ENCODE peak calls at places on chromosomes 5 and 9, in five cellular contexts. B is uterus, C is right lobe of liver, D is fibroblast of lung, H is left lung. N is an unnamed sample.

GRCh38 chr5:38467353-38468040 is 88.9 kb downstream of the LIFR start:
- DNase-seq in D (peak), B (peak), H (no peak), C (no peak), N (peak)

GRCh38 chr5:19986036-19986619 is 1.9 kb downstream of the CDH18 start:
- DNase-seq in D (peak), H (no peak), B (no peak), C (no peak), N (no peak)

GRCh38 chr5:31966931-31967330 is 207.2 kb downstream of the GOLPH3 start:
- DNase-seq in H (no peak), D (no peak), C (no peak), B (no peak), N (no peak)

GRCh38 chr9:80285325-80285724 is 713.6 kb downstream of the TLE4 start:
- DNase-seq in C (no peak), H (no peak), B (no peak), D (peak), N (no peak)

GRCh38 chr5:43066231-43066798 is 26.2 kb upstream of the ANXA2R start:
- DNase-seq in C (peak), B (peak), D (peak), H (peak), N (peak)

GRCh38 chr5:14676320-14676719 is 11.8 kb downstream of the OTULIN start:
- DNase-seq in H (peak), D (peak), B (no peak), C (no peak), N (no peak)

GRCh38 chr5:2196989-2197531 is 314.3 kb upstream of the IRX4 start:
- DNase-seq in B (no peak), C (no peak), D (no peak), H (no peak), N (no peak)

GRCh38 chr5:150325426-150325825 is 22.7 kb upstream of the ARSI start:
- DNase-seq in D (no peak), C (no peak), B (no peak), H (no peak), N (no peak)

GRCh38 chr9:21611896-21612295 is 129.8 kb upstream of the IFNE start:
- DNase-seq in C (no peak), H (no peak), D (peak), B (no peak), N (no peak)

GRCh38 chr5:172043822-172044221 is 37.4 kb upstream of the FBXW11 start:
- DNase-seq in H (no peak), B (no peak), D (no peak), C (no peak), N (no peak)

GRCh38 chr9:33813712-33814641 is 3.0 kb upstream of the UBE2R2 start:
- DNase-seq in H (no peak), C (no peak), B (no peak), D (peak), N (no peak)

GRCh38 chr5:109939109-109939682 is 249.5 kb downstream of the MAN2A1 start:
- DNase-seq in C (no peak), H (no peak), B (no peak), D (peak), N (peak)

GRCh38 chr5:107466233-107466769 is 204.4 kb downstream of the EFNA5 start:
- DNase-seq in B (peak), H (no peak), D (peak), C (no peak), N (no peak)

GRCh38 chr5:175353876-175354275 is 90.1 kb downstream of the DRD1 start:
- DNase-seq in H (no peak), D (peak), C (no peak), B (no peak), N (no peak)

GRCh38 chr5:108315829-108316228 is 66.1 kb downstream of the FBXL17 start:
- DNase-seq in B (no peak), H (no peak), D (peak), C (no peak), N (no peak)

GRCh38 chr5:179430256-179431175 is 85.3 kb upstream of the ADAMTS2 start:
- DNase-seq in B (no peak), D (no peak), H (no peak), C (peak), N (no peak)

GRCh38 chr5:1104327-1105006 is 7.4 kb downstream of the SLC12A7 start:
- DNase-seq in C (no peak), H (no peak), B (no peak), D (no peak), N (no peak)

GRCh38 chr5:124277767-124278536 is 468.5 kb downstream of the ZNF608 start:
- DNase-seq in C (no peak), B (no peak), D (no peak), H (no peak), N (peak)

GRCh38 chr5:77076961-77077820 is 9.9 kb downstream of the ZBED3 start:
- DNase-seq in B (peak), D (peak), H (peak), C (peak), N (no peak)

GRCh38 chr9:127770905-127771569 is 7.4 kb downstream of the SH2D3C start:
- DNase-seq in C (peak), B (peak), H (peak), D (peak), N (peak)

GRCh38 chr5:149464796-149465489 is 85.9 kb upstream of the IL17B start:
- DNase-seq in B (no peak), D (peak), H (no peak), C (no peak), N (no peak)

GRCh38 chr5:32309766-32310165 is 3.0 kb downstream of the MTMR12 start:
- DNase-seq in C (no peak), B (no peak), D (no peak), H (no peak), N (no peak)

GRCh38 chr9:114513050-114513951 is 8.0 kb upstream of the WHRN start:
- DNase-seq in C (no peak), B (no peak), D (no peak), H (no peak), N (no peak)

GRCh38 chr9:108108802-108109448 is 619.4 kb upstream of the KLF4 start:
- DNase-seq in D (peak), B (no peak), C (no peak), H (no peak), N (no peak)

GRCh38 chr5:142883025-142883424 is 112.8 kb downstream of the ARHGAP26 start:
- DNase-seq in B (peak), C (no peak), D (peak), H (no peak), N (no peak)

GRCh38 chr9:120392245-120392644 is 187.7 kb downstream of the CDK5RAP2 start:
- DNase-seq in C (no peak), D (no peak), H (no peak), B (no peak), N (no peak)

GRCh38 chr5:127192836-127193341 is 97.7 kb upstream of the MEGF10 start:
- DNase-seq in H (no peak), C (no peak), B (no peak), D (no peak), N (no peak)

GRCh38 chr5:103522586-103522985 is 40.0 kb downstream of the NUDT12 start:
- DNase-seq in H (no peak), B (no peak), C (no peak), D (no peak), N (no peak)

GRCh38 chr5:148393390-148393741 is 9.6 kb downstream of the FBXO38 start:
- DNase-seq in H (no peak), C (no peak), B (no peak), D (no peak), N (no peak)

GRCh38 chr9:126526218-126527108 is 87.3 kb upstream of the LMX1B start:
- DNase-seq in D (no peak), H (peak), B (no peak), C (no peak), N (no peak)

DNA sequence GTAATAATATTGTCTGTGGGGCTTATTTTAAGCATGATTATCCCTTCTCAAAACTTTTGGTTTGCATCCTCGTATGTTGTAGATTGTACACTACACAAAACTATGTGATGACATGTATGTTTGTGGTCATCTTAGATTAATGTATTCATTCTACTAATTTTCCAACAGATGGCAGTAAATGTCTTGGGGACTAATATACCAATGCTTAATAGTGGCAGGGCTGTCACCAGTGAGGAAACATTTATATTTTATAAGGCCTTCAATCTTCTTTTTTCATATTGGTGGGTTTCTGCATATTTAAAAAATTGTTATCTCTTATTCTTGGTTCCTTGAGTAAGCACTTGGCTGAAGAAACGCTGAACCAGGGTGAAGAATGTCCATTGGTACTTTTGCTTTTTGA is 530.4 kb downstream of the RASEF start:
- DNase-seq in B (no peak), H (no peak), D (peak), C (no peak), N (no peak)
- TF ChIP-seq CTCF in B (peak), H (no peak), D (no peak), C (peak), N (peak)

GRCh38 chr9:112384219-112384618 is 4.3 kb downstream of the HSDL2 start:
- DNase-seq in C (no peak), H (no peak), B (no peak), D (no peak), N (no peak)

GRCh38 chr9:112384690-112385089 is 4.8 kb downstream of the HSDL2 start:
- DNase-seq in C (no peak), B (no peak), H (no peak), D (no peak), N (no peak)

GRCh38 chr9:112382066-112382465 is 2.2 kb downstream of the HSDL2 start:
- DNase-seq in H (no peak), D (no peak), C (no peak), B (no peak), N (no peak)

GRCh38 chr9:112380771-112381181 is 868 bp downstream of the HSDL2 start:
- DNase-seq in B (no peak), C (no peak), D (peak), H (no peak), N (no peak)

DNA sequence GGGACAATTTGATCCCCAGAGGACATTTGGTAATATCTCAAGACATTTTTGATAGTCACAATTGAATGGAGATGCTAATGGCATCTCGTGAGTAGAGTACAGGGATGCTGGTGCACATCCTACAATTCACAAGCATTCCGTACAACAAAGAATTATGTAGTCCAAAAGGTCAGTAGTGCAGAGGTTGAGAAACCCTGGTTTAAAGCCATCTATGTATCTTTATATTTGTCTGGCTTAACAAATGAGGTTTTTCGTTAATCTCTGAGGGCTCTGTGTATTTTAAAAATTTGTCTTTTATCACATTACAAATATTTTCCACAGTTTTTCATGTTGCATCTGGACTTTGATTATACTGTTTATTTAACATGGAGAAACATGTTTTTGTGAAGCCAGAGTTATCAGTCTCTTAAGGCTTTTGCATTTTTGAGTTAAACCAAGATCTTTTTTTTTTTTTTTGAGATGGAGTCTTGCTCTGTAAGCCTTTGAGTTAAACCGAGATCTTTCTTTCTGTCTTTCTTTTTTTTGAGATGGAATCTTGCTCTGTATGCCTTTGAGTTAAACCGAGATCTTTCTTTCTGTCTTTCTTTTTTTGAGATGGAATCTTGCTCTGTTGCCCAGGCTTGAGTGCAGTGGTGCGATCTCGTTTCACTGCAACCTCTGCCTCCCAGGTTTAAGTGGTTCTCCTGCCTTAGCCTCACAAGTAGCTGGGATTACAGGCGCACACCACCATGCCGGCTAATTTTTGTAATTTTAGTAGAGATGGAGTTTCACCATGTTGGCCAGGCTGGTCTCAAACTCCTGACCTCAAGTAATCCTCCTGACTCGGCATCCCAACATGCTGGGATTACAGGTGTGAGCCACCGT is 2.8 kb downstream of the HSDL2 start:
- DNase-seq in B (no peak), C (no peak), H (no peak), D (no peak), N (no peak)
- H3K4me3 ChIP-seq in B (no peak), C (no peak), H (no peak), D (no peak), N (no peak)

GRCh38 chr9:77898864-77899263 is 132.7 kb downstream of the GNAQ start:
- DNase-seq in B (no peak), H (no peak), D (no peak), C (no peak), N (no peak)

GRCh38 chr9:77893706-77894105 is 137.9 kb downstream of the GNAQ start:
- DNase-seq in D (no peak), B (no peak), C (no peak), H (no peak), N (no peak)

GRCh38 chr9:77896269-77897245 is 135.1 kb downstream of the GNAQ start:
- DNase-seq in B (no peak), D (no peak), C (no peak), H (no peak), N (no peak)

GRCh38 chr9:77899679-77900354 is 131.8 kb downstream of the GNAQ start:
- DNase-seq in C (no peak), D (peak), H (no peak), B (no peak), N (no peak)

DNA sequence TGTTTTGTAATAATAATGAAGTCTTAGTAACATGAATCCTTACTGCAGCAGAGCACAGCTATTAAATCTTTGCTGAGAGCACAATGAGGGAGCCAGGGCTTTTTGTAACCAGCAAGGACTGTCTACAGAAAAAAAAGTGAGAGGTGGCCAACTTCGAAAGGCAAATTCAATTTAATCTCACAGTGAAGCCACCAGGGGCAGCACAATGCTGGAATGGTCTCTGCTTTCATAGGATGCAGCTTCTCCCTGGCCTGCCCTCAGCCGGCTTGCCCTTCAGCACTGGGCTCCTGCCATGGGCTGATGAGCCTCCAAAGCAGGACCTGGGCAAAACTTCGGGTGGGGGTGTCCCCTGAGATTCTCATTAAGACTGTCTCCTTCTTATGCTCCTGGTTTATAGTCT is 134.3 kb downstream of the GNAQ start:
- DNase-seq in B (peak), C (no peak), H (peak), D (peak), N (no peak)
- TF ChIP-seq CTCF in B (peak), C (peak), H (no peak), D (peak), N (no peak)

DNA sequence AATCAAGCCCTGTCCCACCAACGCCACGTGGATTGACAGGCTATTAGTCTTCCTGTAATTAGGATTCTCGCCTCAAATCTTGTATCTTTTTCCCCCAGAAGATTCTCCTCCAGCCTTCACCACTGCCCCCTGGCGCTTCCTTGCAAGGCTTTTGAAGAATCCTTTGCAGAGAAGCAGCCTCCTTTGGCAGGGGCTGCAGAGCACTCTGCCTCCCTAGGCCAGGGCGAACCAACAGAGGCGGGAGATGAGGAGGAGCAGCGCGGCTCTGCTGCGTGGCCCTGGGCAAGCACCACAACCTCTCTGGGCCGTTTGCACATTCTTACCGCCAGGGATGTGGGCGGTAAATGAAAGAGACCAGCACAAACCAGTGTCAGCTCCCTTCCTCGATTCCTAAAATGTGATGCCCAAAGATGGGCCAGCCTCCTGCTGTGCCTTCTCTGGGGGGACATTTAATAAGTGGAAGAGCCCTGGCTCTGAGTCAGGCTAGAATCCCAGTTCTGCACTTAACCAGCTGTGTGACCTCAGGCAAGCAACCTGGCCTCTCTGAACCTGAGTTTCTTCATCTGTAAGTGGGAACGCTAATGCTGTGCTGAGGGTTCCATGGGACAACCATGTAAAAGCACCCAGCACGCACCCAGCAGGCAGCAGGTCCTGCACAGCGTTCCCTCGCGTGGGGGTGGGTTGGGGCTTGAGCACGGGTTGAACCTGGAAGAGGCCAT is 128.6 kb downstream of the KCNIP1 start:
- DNase-seq in H (no peak), D (no peak), B (no peak), C (no peak), N (no peak)
- H3K4me3 ChIP-seq in H (no peak), D (no peak), B (peak), C (no peak), N (peak)

GRCh38 chr5:133996683-133997252 is 8.0 kb downstream of the VDAC1 start:
- DNase-seq in H (no peak), D (no peak), C (no peak), B (no peak), N (no peak)
- TF ChIP-seq CTCF in H (no peak), D (peak), C (peak), B (no peak), N (no peak)

GRCh38 chr9:16710888-16711287 is 159.6 kb downstream of the BNC2 start:
- DNase-seq in H (no peak), B (no peak), D (no peak), C (no peak), N (no peak)
- H3K4me3 ChIP-seq in H (no peak), B (no peak), D (no peak), C (no peak), N (no peak)

DNA sequence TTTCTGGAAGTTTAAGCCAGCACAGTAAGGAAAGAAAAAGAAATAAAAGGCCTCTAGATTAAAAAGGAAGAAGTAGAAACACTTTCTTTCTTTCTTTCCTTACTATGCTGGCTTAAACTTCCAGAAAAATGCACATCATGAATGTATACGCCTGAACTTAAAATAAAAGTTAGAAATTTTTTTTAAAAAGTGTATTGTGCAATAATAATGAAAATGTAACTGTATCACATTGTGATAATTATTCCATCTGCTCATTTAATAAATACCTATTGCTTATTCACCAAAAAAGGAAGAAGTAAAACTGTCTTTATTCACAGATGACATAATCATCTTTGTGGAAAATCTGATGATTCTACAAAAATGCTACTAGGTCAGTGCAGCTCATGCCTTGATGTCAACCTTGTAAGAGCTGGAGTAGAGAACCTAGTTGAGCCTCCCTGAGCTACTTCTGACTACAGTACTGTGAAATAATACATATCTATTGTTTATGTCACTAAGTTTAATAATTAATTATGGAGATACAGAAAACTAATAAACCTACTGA is 49.4 kb downstream of the MCTP1 start:
- DNase-seq in D (no peak), B (no peak), C (no peak), H (no peak), N (no peak)
- TF ChIP-seq CTCF in D (no peak), B (no peak), C (no peak), H (no peak), N (no peak)

DNA sequence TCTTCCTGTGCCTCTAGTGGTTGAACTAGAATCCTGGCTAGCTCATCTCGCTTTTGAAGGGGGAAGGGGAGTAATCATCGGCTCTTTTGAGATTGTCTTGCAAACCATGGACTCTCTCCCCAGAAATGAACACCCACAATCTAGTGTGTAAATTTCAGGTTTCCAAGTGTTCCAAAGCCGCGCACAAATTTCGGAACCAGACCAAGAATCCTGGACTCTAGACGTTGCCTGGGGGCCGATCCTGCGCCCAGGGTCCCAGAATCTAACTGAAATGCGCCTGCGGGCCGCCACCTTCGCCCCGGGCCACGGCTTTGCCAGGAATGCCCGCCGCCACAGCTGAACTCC is 4.8 kb upstream of the FOXE1 start:
- DNase-seq in B (no peak), H (no peak), C (no peak), D (no peak), N (no peak)
- H3K4me3 ChIP-seq in B (no peak), H (peak), C (no peak), D (no peak), N (peak)

N was measured in esophagus muscularis mucosa.